ENCODE peak calls at places on chromosomes 13 and 19, in eight cellular contexts. E, G, C, F, A, L, K and J are unnamed samples.
A peak's percentile ranks its signal among the peaks of the same experiment; 100 is the strongest.

GRCh38 chr13:22114630-22115311 is 443.9 kb downstream of the FGF9 start:
- DNase-seq in G (no peak), L (no peak), E (no peak), C (peak; percentile 26), F (peak; percentile 72), A (no peak), K (no peak), J (peak; percentile 33)

GRCh38 chr13:97004096-97004876 is 10.0 kb upstream of the OXGR1 start:
- DNase-seq in L (no peak), G (no peak), E (peak; percentile 90), K (no peak), F (no peak), A (no peak), C (no peak), J (no peak)

GRCh38 chr13:74325106-74325505 is 190.9 kb upstream of the KLF12 start:
- DNase-seq in G (no peak), K (no peak), C (no peak), L (peak; percentile 31), A (no peak), E (peak; percentile 74), F (no peak), J (no peak)

GRCh38 chr13:72850959-72851677 is 69.2 kb downstream of the PIBF1 start:
- DNase-seq in G (no peak), K (no peak), F (no peak), A (no peak), E (no peak), C (no peak), L (no peak), J (peak; percentile 15)

GRCh38 chr13:42396901-42397670 is 125.1 kb downstream of the AKAP11 start:
- DNase-seq in C (no peak), G (no peak), A (no peak), L (peak; percentile 71), K (no peak), E (peak; percentile 23), F (no peak), J (no peak)

GRCh38 chr13:85520445-85520844 is 278.8 kb downstream of the SLITRK6 start:
- DNase-seq in F (no peak), E (no peak), K (no peak), C (no peak), L (no peak), G (no peak), A (no peak), J (no peak)

GRCh38 chr19:18292460-18292809 is 11.0 kb upstream of the JUND start:
- DNase-seq in L (peak; percentile 41), K (no peak), C (no peak), F (no peak), E (peak; percentile 47), A (no peak), G (no peak), J (no peak)

GRCh38 chr19:56934438-56935090 is 94.0 kb upstream of the PEG3 start:
- DNase-seq in K (no peak), C (no peak), G (no peak), E (no peak), F (no peak), A (no peak), L (no peak), J (no peak)

GRCh38 chr19:17680235-17680722 is 7.9 kb downstream of the UNC13A start:
- DNase-seq in A (peak; percentile 25), E (peak; percentile 66), K (peak; percentile 42), L (peak; percentile 37), G (peak; percentile 32), C (peak; percentile 29), F (peak; percentile 80), J (peak; percentile 64)

GRCh38 chr19:42363614-42364346 is 26.3 kb downstream of the CNFN start:
- DNase-seq in K (no peak), E (no peak), G (no peak), L (no peak), A (no peak), F (peak; percentile 80), C (peak; percentile 52), J (no peak)

GRCh38 chr13:66077286-66077685 is 1152.8 kb downstream of the PCDH9 start:
- DNase-seq in A (no peak), G (no peak), L (no peak), E (peak; percentile 59), K (no peak), F (no peak), C (no peak), J (no peak)

GRCh38 chr13:42048625-42049453 is at the start of gene DGKH:
- DNase-seq in A (peak; percentile 42), F (peak; percentile 89), E (peak; percentile 66), C (peak; percentile 48), K (peak; percentile 80), G (peak; percentile 87), L (peak; percentile 80), J (peak; percentile 84)

GRCh38 chr19:13252569-13253335 is 102.5 kb downstream of the IER2 start:
- DNase-seq in K (no peak), C (no peak), F (no peak), A (no peak), E (no peak), L (no peak), G (no peak), J (no peak)

GRCh38 chr19:39951065-39951650 is 16.7 kb upstream of the FCGBP start:
- DNase-seq in G (no peak), C (no peak), F (no peak), K (no peak), E (no peak), L (no peak), A (no peak), J (no peak)

GRCh38 chr13:27966641-27967202 is 2.4 kb downstream of the CDX2 start:
- DNase-seq in C (no peak), A (no peak), E (no peak), L (no peak), K (no peak), F (peak; percentile 49), G (peak; percentile 56), J (peak; percentile 56)

GRCh38 chr13:39616087-39616694 is 13.2 kb upstream of the LHFPL6 start:
- DNase-seq in E (peak; percentile 78), A (no peak), L (peak; percentile 27), C (peak; percentile 83), K (no peak), G (peak; percentile 70), F (peak; percentile 56), J (peak; percentile 50)

DNA sequence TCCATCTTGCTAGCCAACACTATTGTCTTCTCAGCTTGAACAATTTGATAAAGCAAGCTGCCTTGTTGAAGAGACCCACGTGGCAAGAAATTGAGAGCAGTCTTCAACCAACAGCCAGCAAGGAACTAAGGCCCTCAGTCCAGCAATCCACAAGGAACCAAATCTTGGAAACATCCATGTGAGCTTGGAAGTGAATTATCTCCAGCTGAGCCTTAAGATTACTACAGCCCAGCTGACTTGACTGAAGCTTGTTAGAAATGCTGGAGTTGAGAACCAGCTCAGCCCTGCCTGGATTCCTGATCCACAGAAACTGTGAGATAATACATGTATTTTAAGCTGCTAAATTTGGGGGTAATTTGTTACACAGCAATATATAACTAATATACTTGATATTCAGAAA is 26.2 kb upstream of the DCT start:
- DNase-seq in C (no peak), A (no peak), F (no peak), L (no peak), G (no peak), K (no peak), E (no peak), J (no peak)
- TF ChIP-seq CTCF in C (no peak), A (no peak), F (no peak), L (no peak), G (no peak), K (no peak), E (no peak), J (no peak)

DNA sequence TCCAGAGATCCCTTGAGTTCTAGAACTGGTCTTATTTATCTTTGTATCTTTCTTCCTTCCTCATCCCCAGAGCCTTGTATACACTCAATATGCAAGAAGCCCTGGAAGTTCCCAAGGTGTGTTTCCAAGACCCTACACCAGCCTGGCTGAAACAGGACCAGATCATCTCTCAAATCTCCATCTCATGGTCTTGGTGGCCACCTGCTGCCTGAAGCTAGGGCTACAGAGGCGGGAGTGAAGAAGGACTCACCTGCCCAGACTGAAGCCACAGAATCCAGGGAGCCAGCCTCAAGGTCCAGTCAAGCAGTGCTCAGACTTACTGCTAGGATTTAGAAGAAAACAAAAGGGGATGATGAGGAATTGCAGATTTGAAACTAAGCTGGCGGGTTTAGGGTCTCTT is 6.1 kb upstream of the CYSLTR2 start:
- DNase-seq in A (no peak), L (no peak), K (no peak), F (no peak), C (peak; percentile 9), E (no peak), G (peak; percentile 49), J (no peak)
- TF ChIP-seq CTCF in A (no peak), L (peak; percentile 7), K (no peak), F (peak; percentile 37), C (peak; percentile 49), E (no peak), G (peak; percentile 43), J (no peak)

GRCh38 chr19:2663920-2664571 is 38.4 kb downstream of the GNG7 start:
- DNase-seq in K (no peak), L (no peak), A (no peak), F (peak; percentile 81), E (no peak), G (no peak), C (peak; percentile 75), J (no peak)
- TF ChIP-seq CTCF in K (no peak), L (no peak), A (no peak), F (peak; percentile 75), E (no peak), G (no peak), C (peak; percentile 72), J (no peak)

GRCh38 chr13:100106705-100107104 is 17.8 kb downstream of the PCCA start:
- DNase-seq in K (no peak), C (no peak), L (peak; percentile 70), F (no peak), G (no peak), A (no peak), E (no peak), J (no peak)
- TF ChIP-seq CTCF in K (no peak), C (no peak), L (no peak), F (no peak), G (no peak), A (no peak), E (no peak), J (no peak)

DNA sequence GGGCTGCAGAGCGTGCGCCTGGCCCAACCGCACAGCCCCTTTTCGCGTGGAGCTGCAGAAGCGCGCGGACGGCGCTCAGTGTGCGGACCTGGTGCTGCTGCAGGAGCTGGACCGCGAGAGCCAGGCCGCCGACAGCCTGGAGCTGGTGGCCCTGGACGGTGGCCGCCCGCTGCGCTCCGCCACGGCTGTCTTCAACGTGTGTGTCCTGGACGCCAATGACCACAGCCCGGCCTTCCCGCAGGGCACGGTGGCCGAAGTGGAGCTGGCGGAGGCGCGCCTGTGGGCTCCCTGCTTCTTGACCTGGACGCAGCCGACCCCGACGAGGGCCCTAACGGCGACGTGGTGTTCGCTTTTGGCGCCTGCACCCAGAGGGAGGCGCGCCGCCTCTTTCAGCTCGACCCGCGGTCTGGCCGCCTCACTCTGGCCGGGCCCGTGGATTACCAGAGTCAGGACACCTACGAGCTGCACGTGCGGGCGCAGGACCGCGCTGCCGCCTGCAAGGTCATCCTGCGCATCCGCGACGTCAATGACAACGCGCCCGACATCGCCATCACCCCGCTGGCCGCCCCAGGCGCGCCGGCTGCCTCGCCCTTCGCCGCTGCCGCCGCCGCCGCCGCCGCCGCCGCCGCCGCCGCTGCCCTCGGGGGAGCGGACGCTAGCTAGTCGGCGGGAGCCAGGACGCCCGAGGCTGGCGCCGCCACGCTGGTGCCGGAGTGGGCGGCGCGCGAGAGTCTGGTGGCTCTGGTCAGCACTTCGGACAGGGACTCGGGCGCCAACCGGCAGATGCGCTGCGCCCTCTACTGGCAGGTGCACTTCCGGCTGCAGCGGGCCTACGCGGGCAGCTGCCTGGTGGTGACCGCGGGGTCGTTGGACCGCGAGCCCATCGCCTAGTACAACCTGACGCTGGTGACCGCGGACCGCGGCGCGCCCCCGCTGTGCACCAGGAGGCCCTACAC is 172.2 kb downstream of the OLFM4 start:
- DNase-seq in L (no peak), E (peak; percentile 3), A (no peak), K (no peak), F (peak; percentile 34), G (no peak), C (no peak), J (peak; percentile 94)
- TF ChIP-seq CTCF in L (peak; percentile 25), E (peak; percentile 22), A (no peak), K (peak; percentile 2), F (no peak), G (peak; percentile 31), C (no peak), J (peak; percentile 81)